ENCODE peak calls at places on chromosomes 12 and 14, in nine cellular contexts. I is suprapubic skin, Z is prostate gland, G is endothelial cell of umbilical vein, Y is GM23338, F is spleen, W is HepG2, B is sigmoid colon, U is Panc1. R is an unnamed sample.

GRCh38 chr12:51531284-51531981 is 59.6 kb upstream of the SCN8A start:
- DNase-seq in I (no peak), Z (no peak), G (no peak), Y (peak), F (no peak), W (no peak), B (no peak), U (no peak), R (no peak)

GRCh38 chr12:78085562-78086182 is 255.0 kb downstream of the NAV3 start:
- DNase-seq in I (no peak), Z (no peak), G (no peak), Y (no peak), F (no peak), W (no peak), B (no peak), U (no peak), R (no peak)

GRCh38 chr14:74586681-74587362 is 25.2 kb downstream of the LTBP2 start:
- DNase-seq in I (no peak), Z (no peak), G (no peak), Y (no peak), F (no peak), W (no peak), B (no peak), U (no peak), R (no peak)

GRCh38 chr14:21367582-21368144 is 16.2 kb downstream of the SUPT16H start:
- DNase-seq in I (no peak), Z (no peak), G (no peak), Y (no peak), F (no peak), W (no peak), B (no peak), U (no peak), R (no peak)

GRCh38 chr12:59404109-59404650 is 191.6 kb upstream of the SLC16A7 start:
- DNase-seq in I (no peak), Z (no peak), G (no peak), Y (no peak), F (no peak), W (no peak), B (no peak), U (no peak), R (no peak)

GRCh38 chr12:108299516-108299915 is 39.6 kb downstream of the CMKLR1 start:
- DNase-seq in I (no peak), Z (no peak), G (no peak), Y (no peak), F (no peak), W (no peak), B (peak), U (no peak), R (no peak)

GRCh38 chr12:124625867-124626675 is 58.7 kb upstream of the NCOR2 start:
- DNase-seq in I (peak), Z (peak), G (peak), Y (no peak), F (peak), W (peak), B (peak), U (no peak), R (peak)

GRCh38 chr12:130335517-130336392 is 1.9 kb upstream of the PIWIL1 start:
- DNase-seq in I (no peak), Z (peak), G (peak), Y (peak), F (no peak), W (peak), B (no peak), U (peak), R (no peak)

GRCh38 chr12:25769076-25769945 is 189.2 kb upstream of the RASSF8 start:
- DNase-seq in I (no peak), Z (no peak), G (peak), Y (no peak), F (no peak), W (no peak), B (no peak), U (no peak), R (no peak)

GRCh38 chr12:46263140-46264017 is 5.5 kb downstream of the SLC38A1 start:
- DNase-seq in I (no peak), Z (no peak), G (no peak), Y (peak), F (no peak), W (no peak), B (no peak), U (no peak), R (no peak)

GRCh38 chr14:103404920-103405319 is 19.7 kb downstream of the MARK3 start:
- DNase-seq in I (no peak), Z (peak), G (peak), Y (no peak), F (no peak), W (no peak), B (no peak), U (no peak), R (no peak)

GRCh38 chr14:49966304-49966809 is 73.5 kb downstream of the ARF6 start:
- DNase-seq in I (no peak), Z (no peak), G (no peak), Y (peak), F (no peak), W (peak), B (no peak), U (no peak), R (no peak)

GRCh38 chr12:59020541-59020940 is 100.2 kb upstream of the LRIG3 start:
- DNase-seq in I (no peak), Z (no peak), G (no peak), Y (no peak), F (no peak), W (no peak), B (no peak), U (no peak), R (no peak)

GRCh38 chr14:90091393-90091792 is 29.6 kb downstream of the KCNK13 start:
- DNase-seq in I (no peak), Z (no peak), G (peak), Y (no peak), F (no peak), W (no peak), B (no peak), U (no peak), R (no peak)

GRCh38 chr14:68361231-68361630 is 431.6 kb downstream of the ZFP36L1 start:
- DNase-seq in I (no peak), Z (no peak), G (peak), Y (no peak), F (no peak), W (no peak), B (no peak), U (no peak), R (peak)

GRCh38 chr14:61387076-61387475 is 65.7 kb downstream of the PRKCH start:
- DNase-seq in I (no peak), Z (no peak), G (no peak), Y (no peak), F (no peak), W (no peak), B (no peak), U (no peak), R (no peak)

GRCh38 chr14:68297871-68298468 is 478.4 kb downstream of the RAD51B start:
- DNase-seq in I (no peak), Z (no peak), G (peak), Y (peak), F (no peak), W (peak), B (no peak), U (no peak), R (no peak)

GRCh38 chr12:107840186-107840585 is 65.7 kb downstream of the ASCL4 start:
- DNase-seq in I (no peak), Z (no peak), G (no peak), Y (no peak), F (no peak), W (no peak), B (no peak), U (no peak), R (no peak)

GRCh38 chr14:32408018-32408417 is 78.9 kb downstream of the AKAP6 start:
- DNase-seq in I (no peak), Z (no peak), G (no peak), Y (no peak), F (no peak), W (no peak), B (peak), U (no peak), R (no peak)

GRCh38 chr14:65850429-65851145 is 438.1 kb downstream of the FUT8 start:
- DNase-seq in I (no peak), Z (no peak), G (no peak), Y (no peak), F (no peak), W (no peak), B (no peak), U (no peak), R (no peak)

GRCh38 chr14:22849212-22849819 is 12.9 kb downstream of the MMP14 start:
- DNase-seq in I (peak), Z (peak), G (no peak), Y (peak), F (no peak), W (no peak), B (peak), U (no peak), R (no peak)

GRCh38 chr14:75861161-75861621 is 120.6 kb downstream of the TGFB3 start:
- DNase-seq in I (no peak), Z (no peak), G (no peak), Y (peak), F (no peak), W (peak), B (peak), U (no peak), R (peak)

GRCh38 chr12:104672501-104673265 is 215.9 kb downstream of the CHST11 start:
- DNase-seq in I (no peak), Z (no peak), G (no peak), Y (no peak), F (no peak), W (no peak), B (peak), U (no peak), R (peak)

GRCh38 chr12:64992641-64993040 is 128.5 kb downstream of the WIF1 start:
- DNase-seq in I (no peak), Z (no peak), G (no peak), Y (peak), F (no peak), W (no peak), B (no peak), U (no peak), R (no peak)

GRCh38 chr12:106585237-106585834 is 2.5 kb downstream of the RFX4 start:
- DNase-seq in I (no peak), Z (no peak), G (no peak), Y (peak), F (no peak), W (no peak), B (no peak), U (no peak), R (no peak)

GRCh38 chr14:79971330-79971729 is 240.0 kb downstream of the DIO2 start:
- DNase-seq in I (no peak), Z (peak), G (no peak), Y (no peak), F (no peak), W (no peak), B (no peak), U (no peak), R (no peak)

GRCh38 chr14:92105845-92106094 is 612 bp downstream of the ATXN3 start:
- DNase-seq in I (peak), Z (peak), G (no peak), Y (no peak), F (peak), W (peak), B (peak), U (no peak), R (peak)

DNA sequence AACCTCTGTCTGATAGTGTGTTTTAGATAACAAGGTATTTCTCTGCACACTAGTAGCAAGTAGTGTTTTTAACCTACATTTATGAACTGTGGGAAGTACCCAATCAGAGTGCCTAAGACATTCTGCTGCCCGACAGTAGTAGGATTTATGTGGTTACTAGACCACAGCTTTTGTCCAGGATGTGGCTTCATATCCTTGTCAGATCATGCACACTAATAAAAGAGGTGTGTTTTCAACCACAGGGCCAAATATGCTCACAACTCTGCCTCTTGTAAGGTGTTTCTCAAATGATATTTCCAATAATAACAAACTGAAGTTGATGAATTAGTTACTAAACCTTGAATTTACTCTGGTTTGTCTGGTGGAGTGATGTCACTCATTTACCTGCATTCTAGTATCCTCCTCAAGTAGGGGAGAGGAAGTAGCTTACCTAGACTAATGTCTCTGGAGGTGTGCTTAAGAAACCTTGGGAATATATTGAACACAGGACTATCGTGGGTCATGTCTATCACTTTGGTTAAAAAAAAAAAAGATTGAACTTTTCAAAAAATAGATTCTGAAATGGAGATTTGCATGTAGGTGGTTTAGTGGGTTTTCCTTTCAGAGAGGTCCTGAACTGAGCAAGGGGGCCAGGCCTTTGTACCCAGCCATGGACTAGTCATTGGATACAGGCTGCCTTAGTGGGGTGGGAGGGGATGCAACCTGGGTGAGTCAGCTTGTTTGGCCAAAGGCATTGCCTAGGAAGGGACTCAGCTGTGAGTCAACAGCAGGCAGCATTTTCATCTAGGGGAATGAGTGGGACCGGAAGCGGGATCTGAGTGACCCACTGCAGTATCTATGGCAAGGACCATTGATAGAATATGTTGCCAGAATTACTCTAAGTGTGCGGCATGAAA is 14.1 kb downstream of the FBXW8 start:
- DNase-seq in I (no peak), Z (no peak), G (peak), Y (no peak), F (no peak), W (peak), B (no peak), U (no peak), R (no peak)
- TF ChIP-seq POLR2AphosphoS5 in I (no peak), Z (no peak), G (no peak), Y (no peak), F (no peak), W (no peak), B (no peak), U (no peak), R (no peak)

DNA sequence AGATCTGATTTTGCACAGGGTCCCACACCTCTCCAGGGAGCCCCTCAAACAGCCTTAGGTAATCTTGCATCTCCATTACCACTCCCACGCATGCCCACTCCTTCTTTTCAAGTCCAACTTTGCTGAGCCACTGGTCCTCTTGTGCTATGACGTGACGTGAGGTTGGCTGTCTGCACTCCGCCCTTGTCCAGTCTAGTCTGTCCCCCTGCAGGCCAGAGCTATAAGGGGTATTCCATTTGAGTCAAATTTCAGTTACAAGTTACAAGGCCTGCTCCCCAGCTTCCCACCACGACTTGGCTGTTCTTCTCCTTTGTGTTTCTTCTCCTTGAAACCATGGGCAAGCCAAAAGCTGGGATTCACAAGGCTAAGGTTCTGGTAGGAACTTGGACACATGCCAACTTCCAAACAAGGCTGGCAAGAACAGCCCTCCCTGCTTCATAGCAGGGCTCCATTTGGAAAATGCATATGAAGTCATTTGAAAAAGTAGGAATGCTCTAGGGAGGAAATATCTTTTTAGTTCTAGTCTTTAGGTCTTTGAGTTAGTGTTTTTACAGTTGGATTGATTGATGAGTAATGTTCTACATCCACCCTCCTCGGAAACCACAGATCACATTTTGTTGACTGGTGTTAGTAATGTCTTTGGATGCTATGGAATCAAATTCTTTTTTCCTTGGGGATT is 49.1 kb downstream of the KCNA1 start:
- DNase-seq in I (no peak), Z (no peak), G (no peak), Y (no peak), F (no peak), W (no peak), B (no peak), U (no peak), R (no peak)
- H3K27ac ChIP-seq in I (no peak), Z (no peak), G (no peak), Y (no peak), F (no peak), W (no peak), B (no peak), U (no peak), R (no peak)

GRCh38 chr12:122874081-122874480 is 21.8 kb downstream of the VPS37B start:
- DNase-seq in I (no peak), Z (no peak), G (no peak), Y (peak), F (peak), W (no peak), B (no peak), U (no peak), R (no peak)
- H3K4me3 ChIP-seq in I (no peak), Z (no peak), G (no peak), Y (no peak), F (no peak), W (no peak), B (no peak), U (peak), R (no peak)

GRCh38 chr12:12819752-12820311 is 6.7 kb downstream of the DDX47 start:
- DNase-seq in I (no peak), Z (peak), G (peak), Y (no peak), F (no peak), W (no peak), B (no peak), U (no peak), R (no peak)

GRCh38 chr12:12817611-12818010 is 4.5 kb downstream of the DDX47 start:
- DNase-seq in I (no peak), Z (no peak), G (no peak), Y (no peak), F (no peak), W (no peak), B (no peak), U (no peak), R (no peak)

GRCh38 chr12:12819221-12819620 is 6.1 kb downstream of the DDX47 start:
- DNase-seq in I (no peak), Z (no peak), G (no peak), Y (no peak), F (no peak), W (no peak), B (no peak), U (no peak), R (no peak)

GRCh38 chr12:12821975-12822374 is 8.8 kb downstream of the DDX47 start:
- DNase-seq in I (no peak), Z (no peak), G (no peak), Y (no peak), F (no peak), W (no peak), B (no peak), U (no peak), R (no peak)

DNA sequence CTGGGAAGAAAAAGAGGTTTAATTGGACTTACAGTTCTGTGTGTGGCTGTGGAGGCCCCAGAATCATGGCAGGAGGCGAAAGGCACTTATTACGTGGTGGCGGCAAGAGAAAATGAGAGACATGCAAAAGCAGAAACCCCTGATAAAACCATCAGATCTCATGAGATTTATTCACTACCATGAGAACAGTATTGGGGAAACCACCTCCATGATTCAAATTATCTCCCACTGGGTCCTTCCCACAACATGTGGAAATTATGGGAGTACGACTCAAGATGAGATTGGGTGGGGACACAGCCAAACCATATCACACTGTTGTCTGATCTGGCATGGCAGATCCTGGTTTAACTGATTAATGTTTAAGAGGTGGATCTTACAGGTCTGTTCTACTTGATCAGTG is 5.5 kb downstream of the DDX47 start:
- DNase-seq in I (no peak), Z (no peak), G (no peak), Y (no peak), F (no peak), W (no peak), B (no peak), U (no peak), R (no peak)
- TF ChIP-seq POLR2AphosphoS5 in I (no peak), Z (no peak), G (no peak), Y (no peak), F (no peak), W (no peak), B (no peak), U (no peak), R (no peak)

GRCh38 chr14:37618498-37619041 is 23.1 kb downstream of the TTC6 start:
- DNase-seq in I (no peak), Z (no peak), G (no peak), Y (no peak), F (no peak), W (peak), B (no peak), U (no peak), R (no peak)

GRCh38 chr14:37617864-37618365 is 22.5 kb downstream of the TTC6 start:
- DNase-seq in I (no peak), Z (no peak), G (no peak), Y (no peak), F (no peak), W (no peak), B (no peak), U (no peak), R (no peak)

GRCh38 chr14:37610945-37611523 is 15.6 kb downstream of the TTC6 start:
- DNase-seq in I (no peak), Z (no peak), G (no peak), Y (peak), F (no peak), W (no peak), B (no peak), U (no peak), R (peak)

GRCh38 chr14:37616853-37617252 is 21.4 kb downstream of the TTC6 start:
- DNase-seq in I (no peak), Z (no peak), G (no peak), Y (no peak), F (no peak), W (no peak), B (no peak), U (no peak), R (no peak)

DNA sequence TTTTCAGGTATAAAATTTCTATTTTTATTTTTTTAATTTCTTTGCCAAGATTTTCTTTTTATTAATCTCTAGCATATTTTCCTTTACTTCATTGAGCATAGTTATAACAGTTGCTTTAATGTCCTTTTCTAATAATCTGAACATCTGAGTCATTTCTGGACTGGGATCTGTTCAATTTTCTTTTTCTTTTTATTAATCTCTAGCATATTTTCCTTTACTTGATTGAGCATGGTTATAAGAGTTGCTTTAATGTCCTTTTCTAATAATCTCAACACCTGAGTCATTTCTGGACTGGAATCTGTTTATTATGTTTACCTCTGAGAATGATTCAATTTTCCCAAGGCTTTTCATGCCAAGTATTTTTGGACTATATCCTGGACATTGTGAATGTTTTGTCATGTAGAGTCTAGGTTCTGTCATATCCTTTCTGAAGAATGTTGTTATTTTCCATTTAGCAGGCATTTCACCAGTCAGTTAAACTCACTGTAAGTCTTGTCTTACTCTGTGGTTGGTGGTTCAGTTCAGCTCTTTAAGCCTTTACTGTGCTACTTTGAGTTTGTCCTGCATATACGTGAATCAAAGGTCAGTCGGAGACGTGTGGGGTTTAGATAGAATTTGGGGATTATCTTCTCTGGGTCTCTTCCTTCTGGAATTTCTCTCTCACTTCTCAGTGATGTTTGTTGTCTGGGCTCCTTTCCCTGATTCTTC is 20.3 kb downstream of the TTC6 start:
- DNase-seq in I (no peak), Z (no peak), G (no peak), Y (no peak), F (no peak), W (no peak), B (no peak), U (no peak), R (no peak)
- H3K27ac ChIP-seq in I (no peak), Z (no peak), G (no peak), Y (no peak), F (no peak), W (peak), B (no peak), U (no peak), R (no peak)